ENCODE peak calls at places on chromosomes 2 and 18, in four cellular contexts. O is H1, A is IMR-90, W is H9. Z is an unnamed sample.

GRCh38 chr2:161766334-161766733 is 142.1 kb downstream of the SLC4A10 start:
- DNase-seq in O (no peak), W (no peak), A (no peak), Z (no peak)

GRCh38 chr18:73099759-73100158 is 232.0 kb upstream of the NETO1 start:
- DNase-seq in O (no peak), A (no peak), W (no peak), Z (no peak)

GRCh38 chr2:116674188-116674587 is 1140.3 kb upstream of the DDX18 start:
- DNase-seq in O (no peak), A (no peak), W (no peak), Z (no peak)

GRCh38 chr2:130381145-130381544 is 25.3 kb downstream of the PTPN18 start:
- DNase-seq in A (no peak), O (no peak), W (no peak), Z (no peak)

GRCh38 chr2:17747684-17748452 is 5.7 kb downstream of the SMC6 start:
- DNase-seq in A (peak), O (no peak), W (peak), Z (peak)

GRCh38 chr2:86584164-86584913 is 21.1 kb upstream of the CHMP3 start:
- DNase-seq in O (no peak), A (no peak), W (no peak), Z (no peak)

GRCh38 chr18:1062592-1062991 is 157.9 kb downstream of the ADCYAP1 start:
- DNase-seq in O (no peak), A (no peak), W (peak), Z (peak)

GRCh38 chr2:23423873-23424680 is 39.1 kb downstream of the KLHL29 start:
- DNase-seq in A (no peak), W (peak), O (no peak), Z (no peak)

GRCh38 chr2:226707500-226707899 is 92.1 kb downstream of the IRS1 start:
- DNase-seq in A (peak), O (no peak), W (no peak), Z (no peak)

GRCh38 chr18:68803371-68803770 is 5.5 kb downstream of the CCDC102B start:
- DNase-seq in O (no peak), W (no peak), A (peak), Z (no peak)

GRCh38 chr18:67268530-67268929 is 248.0 kb downstream of the DSEL start:
- DNase-seq in O (no peak), A (no peak), W (no peak), Z (no peak)

GRCh38 chr2:96503637-96504243 is 1.4 kb downstream of the NEURL3 start:
- DNase-seq in W (no peak), A (no peak), O (no peak), Z (no peak)

GRCh38 chr2:167509585-167509984 is 621.3 kb downstream of the XIRP2 start:
- DNase-seq in W (peak), O (peak), A (peak), Z (peak)

GRCh38 chr2:101234169-101234938 is 18.3 kb upstream of the CNOT11 start:
- DNase-seq in W (no peak), A (no peak), O (no peak), Z (no peak)

GRCh38 chr2:239379641-239380170 is 21.1 kb downstream of the HDAC4 start:
- DNase-seq in O (no peak), A (no peak), W (no peak), Z (no peak)

GRCh38 chr2:182650704-182651103 is 65.4 kb upstream of the DNAJC10 start:
- DNase-seq in W (no peak), A (peak), O (no peak), Z (peak)

GRCh38 chr2:166197446-166197845 is 69.6 kb upstream of the SCN1A start:
- DNase-seq in W (no peak), O (no peak), A (peak), Z (no peak)

GRCh38 chr18:7023581-7023980 is 94.0 kb downstream of the LAMA1 start:
- DNase-seq in O (no peak), W (no peak), A (no peak), Z (no peak)

GRCh38 chr2:74503506-74504475 is 3.7 kb downstream of the PCGF1 start:
- DNase-seq in O (no peak), A (no peak), W (no peak), Z (no peak)

GRCh38 chr2:197141669-197142068 is 168.9 kb downstream of the ANKRD44 start:
- DNase-seq in W (no peak), O (no peak), A (no peak), Z (no peak)

GRCh38 chr18:46350598-46351172 is 246.5 kb downstream of the HAUS1 start:
- DNase-seq in A (no peak), W (no peak), O (no peak), Z (no peak)

GRCh38 chr2:10169053-10169578 is 46.6 kb downstream of the RRM2 start:
- DNase-seq in W (no peak), A (no peak), O (no peak), Z (no peak)

GRCh38 chr2:129645335-129645734 is 334.1 kb upstream of the RAB6C start:
- DNase-seq in W (no peak), O (no peak), A (no peak), Z (no peak)

GRCh38 chr18:42730272-42730671 is 385.2 kb downstream of the RIT2 start:
- DNase-seq in W (no peak), A (no peak), O (no peak), Z (peak)

GRCh38 chr2:45237128-45237527 is 227.9 kb upstream of the SIX2 start:
- DNase-seq in W (no peak), O (no peak), A (peak), Z (no peak)

GRCh38 chr2:240224676-240225075 is 84.2 kb upstream of the OTOS start:
- DNase-seq in A (peak), W (no peak), O (no peak), Z (no peak)

GRCh38 chr2:68774569-68775271 is 40.1 kb downstream of the ARHGAP25 start:
- DNase-seq in A (peak), O (no peak), W (no peak), Z (no peak)

GRCh38 chr2:237283136-237283928 is 130.6 kb downstream of the COL6A3 start:
- DNase-seq in A (peak), O (no peak), W (no peak), Z (no peak)

GRCh38 chr2:173353556-173353955 is 1.1 kb upstream of the CDCA7 start:
- DNase-seq in W (no peak), O (no peak), A (no peak), Z (peak)

GRCh38 chr2:173354073-173354600 is 535 bp upstream of the CDCA7 start:
- DNase-seq in A (no peak), O (no peak), W (no peak), Z (peak)

GRCh38 chr2:173355132-173355865 is 627 bp downstream of the CDCA7 start:
- DNase-seq in O (peak), W (peak), A (peak), Z (peak)

GRCh38 chr2:173355866-173356508 is 1.3 kb downstream of the CDCA7 start:
- DNase-seq in O (no peak), A (no peak), W (no peak), Z (no peak)

DNA sequence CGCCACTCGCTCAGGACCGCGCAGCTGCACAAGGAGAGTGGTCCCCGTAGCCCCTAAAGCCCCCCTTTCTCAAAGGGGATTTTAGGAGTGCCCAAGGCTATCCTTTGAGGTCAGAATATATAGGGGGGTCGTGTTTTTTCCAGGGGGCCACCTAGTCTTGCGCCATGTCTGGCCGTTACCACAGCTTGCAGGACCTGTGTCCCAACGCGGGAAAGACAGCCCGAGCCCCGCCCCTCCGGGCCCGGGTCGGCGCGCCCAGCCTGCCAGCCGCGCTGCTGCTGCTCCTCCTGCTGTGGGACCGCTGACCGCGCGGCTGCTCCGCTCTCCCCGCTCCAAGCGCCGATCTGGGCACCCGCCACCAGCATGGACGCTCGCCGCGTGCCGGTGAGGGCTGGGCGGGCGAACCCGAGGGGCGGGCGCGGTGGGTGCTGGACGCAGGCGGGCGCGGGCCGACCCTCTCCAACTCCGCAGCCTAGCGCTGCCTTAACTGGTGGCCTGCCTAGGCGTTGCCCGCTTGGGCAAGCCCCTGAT is at the start of gene CDCA7:
- DNase-seq in O (peak), A (peak), W (peak), Z (peak)
- H3K23ac ChIP-seq in O (no peak), A (peak), W (peak), Z (peak)

DNA sequence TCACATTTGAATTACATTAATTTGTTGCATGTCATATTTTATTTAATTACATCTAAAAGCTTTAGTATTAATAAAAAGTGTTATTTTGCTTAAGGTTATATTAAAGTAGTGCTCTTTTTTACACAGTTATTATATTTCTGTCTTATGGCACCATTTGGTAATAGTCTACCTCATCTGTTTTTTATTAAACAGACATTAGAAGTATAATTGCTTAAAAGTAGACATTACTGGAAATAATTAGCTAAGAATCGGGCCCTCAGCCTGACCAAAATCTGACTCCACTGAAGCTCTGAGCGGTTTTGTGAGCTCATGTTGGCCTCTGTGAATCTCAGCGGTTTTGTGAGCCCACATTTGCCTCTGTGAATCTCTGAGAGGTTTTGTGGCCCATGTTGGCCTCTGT is 102.5 kb upstream of the SNTG2 start:
- DNase-seq in O (no peak), A (no peak), W (no peak), Z (no peak)
- H3K56ac ChIP-seq in O (no peak), A (no peak), W (no peak), Z (no peak)

GRCh38 chr2:208254871-208255556 is at the start of gene IDH1:
- DNase-seq in O (peak), A (peak), W (peak), Z (peak)
- H3K23ac ChIP-seq in O (no peak), A (peak), W (no peak), Z (peak)

DNA sequence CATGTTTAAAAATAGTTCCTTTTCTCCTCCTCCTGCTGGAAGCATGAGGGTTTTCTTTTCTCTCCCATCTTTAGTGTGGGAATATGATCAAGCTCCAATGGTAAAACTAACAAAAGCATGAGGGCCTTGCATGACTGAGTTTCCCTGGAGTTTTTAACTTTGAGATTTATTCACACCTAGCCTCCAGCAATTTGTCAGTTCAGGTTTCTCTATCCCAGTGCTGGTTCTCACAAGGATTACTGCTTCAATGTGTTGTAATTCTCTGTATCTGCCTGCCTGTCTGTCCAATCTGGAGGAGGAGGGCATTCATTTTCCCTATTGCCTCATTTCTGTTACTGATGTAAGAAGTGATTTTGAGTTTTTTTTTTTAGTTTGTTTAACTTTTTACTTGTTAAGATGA is 57.5 kb upstream of the RPRM start:
- DNase-seq in A (no peak), O (no peak), W (no peak), Z (peak)
- H3K56ac ChIP-seq in A (no peak), O (no peak), W (no peak), Z (no peak)

GRCh38 chr2:88115825-88116518 is 11.9 kb downstream of the FABP1 start:
- DNase-seq in A (no peak), O (no peak), W (no peak), Z (no peak)

GRCh38 chr2:88110830-88111229 is 17.0 kb downstream of the FABP1 start:
- DNase-seq in A (no peak), W (no peak), O (no peak), Z (no peak)

GRCh38 chr2:88116669-88117432 is 11.0 kb downstream of the FABP1 start:
- DNase-seq in W (no peak), A (no peak), O (no peak), Z (no peak)

GRCh38 chr2:88114821-88115220 is 13.0 kb downstream of the FABP1 start:
- DNase-seq in A (no peak), W (no peak), O (no peak), Z (no peak)

GRCh38 chr2:88113069-88113468 is 14.8 kb downstream of the FABP1 start:
- DNase-seq in O (no peak), A (no peak), W (no peak), Z (no peak)
- H3K23ac ChIP-seq in O (no peak), A (no peak), W (no peak), Z (no peak)